ENCODE peak calls at places on chromosome 10, in ten cellular contexts. O is cardiac muscle cell, G is tibial artery, L is HCT116, J is ascending aorta, F is endodermal cell, U is IMR-90, Z is substantia nigra, C is adrenal gland, N is uterus. R is an unnamed sample.
A peak's percentile ranks its signal among the peaks of the same experiment; 100 is the strongest.

GRCh38 chr10:33566426-33566825 is 232.0 kb upstream of the NRP1 start:
- DNase-seq in O (no peak), G (no peak), L (no peak), J (no peak), F (no peak), U (no peak), Z (no peak), C (peak; percentile 17), N (no peak), R (no peak)

GRCh38 chr10:70737250-70737649 is 47.9 kb downstream of the TBATA start:
- DNase-seq in O (no peak), G (no peak), L (peak; percentile 12), J (no peak), F (no peak), U (no peak), Z (no peak), C (no peak), N (no peak), R (no peak)

GRCh38 chr10:62437696-62438095 is 63.5 kb downstream of the ZNF365 start:
- DNase-seq in O (peak; percentile 82), G (no peak), L (peak; percentile 53), J (no peak), F (no peak), U (peak; percentile 82), Z (no peak), C (no peak), N (no peak), R (no peak)

GRCh38 chr10:45008524-45009161 is 7.9 kb downstream of the ZNF22 start:
- DNase-seq in O (peak; percentile 94), G (no peak), L (peak; percentile 87), J (no peak), F (no peak), U (peak; percentile 89), Z (no peak), C (peak; percentile 65), N (no peak), R (no peak)

GRCh38 chr10:3172446-3173172 is at the start of gene PITRM1:
- DNase-seq in O (peak; percentile 100), G (peak; percentile 100), L (peak; percentile 96), J (peak; percentile 99), F (peak; percentile 100), U (peak; percentile 99), Z (peak; percentile 94), C (peak; percentile 99), N (peak; percentile 98), R (peak; percentile 95)

GRCh38 chr10:25895856-25896255 is 38.2 kb upstream of the MYO3A start:
- DNase-seq in O (no peak), G (no peak), L (no peak), J (no peak), F (no peak), U (no peak), Z (no peak), C (no peak), N (no peak), R (no peak)

GRCh38 chr10:119518176-119518575 is 24.3 kb downstream of the RGS10 start:
- DNase-seq in O (no peak), G (no peak), L (no peak), J (no peak), F (no peak), U (no peak), Z (no peak), C (no peak), N (no peak), R (no peak)

GRCh38 chr10:132492323-132493035 is 45.1 kb upstream of the INPP5A start:
- DNase-seq in O (peak; percentile 27), G (peak; percentile 55), L (no peak), J (no peak), F (peak; percentile 40), U (no peak), Z (no peak), C (no peak), N (peak; percentile 81), R (no peak)

GRCh38 chr10:68083953-68084352 is 8.9 kb upstream of the HERC4 start:
- DNase-seq in O (no peak), G (no peak), L (no peak), J (no peak), F (no peak), U (no peak), Z (no peak), C (no peak), N (no peak), R (no peak)
- H3K27ac ChIP-seq in O (no peak overlapping the region), G (no peak overlapping the region), L (no peak overlapping the region), J (no peak overlapping the region), F (no peak overlapping the region), U (no peak overlapping the region), Z (no peak overlapping the region), C (no peak overlapping the region), N (no peak overlapping the region), R (peak overlapping the region; percentile 69)

GRCh38 chr10:97760461-97761257 is 11.1 kb downstream of the SFRP5 start:
- DNase-seq in O (no peak), G (no peak), L (no peak), J (no peak), F (peak; percentile 26), U (no peak), Z (no peak), C (no peak), N (no peak), R (no peak)
- H3K27ac ChIP-seq in O (no peak overlapping the region), G (no peak overlapping the region), L (no peak overlapping the region), J (no peak overlapping the region), F (no peak overlapping the region), U (no peak overlapping the region), Z (peak overlapping the region; percentile 16), C (no peak overlapping the region), N (no peak overlapping the region), R (no peak overlapping the region)

GRCh38 chr10:73244866-73245477 is 2.1 kb downstream of the DNAJC9 start:
- DNase-seq in O (peak; percentile 37), G (no peak), L (no peak), J (no peak), F (no peak), U (no peak), Z (no peak), C (no peak), N (no peak), R (no peak)
- H3K27ac ChIP-seq in O (no peak overlapping the region), G (no peak overlapping the region), L (no peak overlapping the region), J (no peak overlapping the region), F (no peak overlapping the region), U (no peak overlapping the region), Z (no peak overlapping the region), C (no peak overlapping the region), N (no peak overlapping the region), R (no peak overlapping the region)

GRCh38 chr10:102627141-102627445 is 17.2 kb upstream of the TRIM8 start:
- DNase-seq in O (no peak), G (no peak), L (no peak), J (no peak), F (no peak), U (no peak), Z (no peak), C (no peak), N (no peak), R (no peak)
- H3K27ac ChIP-seq in O (peak overlapping the region; percentile 94), G (peak overlapping the region; percentile 90), L (peak overlapping the region; percentile 61), J (peak overlapping the region; percentile 95), F (peak overlapping the region; percentile 83), U (peak overlapping the region; percentile 98), Z (peak overlapping the region; percentile 87), C (no peak overlapping the region), N (peak overlapping the region; percentile 93), R (peak overlapping the region; percentile 86)

GRCh38 chr10:32005050-32005449 is 51.2 kb downstream of the KIF5B start:
- DNase-seq in O (peak; percentile 57), G (no peak), L (peak; percentile 43), J (peak; percentile 67), F (peak; percentile 79), U (peak; percentile 53), Z (no peak), C (peak; percentile 21), N (no peak), R (no peak)

GRCh38 chr10:32007026-32007425 is 49.2 kb downstream of the KIF5B start:
- DNase-seq in O (no peak), G (no peak), L (no peak), J (no peak), F (no peak), U (no peak), Z (no peak), C (no peak), N (no peak), R (no peak)

GRCh38 chr10:32000937-32001336 is 55.3 kb downstream of the KIF5B start:
- DNase-seq in O (peak; percentile 58), G (no peak), L (no peak), J (no peak), F (peak; percentile 60), U (peak; percentile 40), Z (no peak), C (no peak), N (no peak), R (no peak)

GRCh38 chr10:31999836-32000235 is 56.4 kb downstream of the KIF5B start:
- DNase-seq in O (no peak), G (no peak), L (no peak), J (no peak), F (no peak), U (no peak), Z (no peak), C (no peak), N (no peak), R (no peak)

DNA sequence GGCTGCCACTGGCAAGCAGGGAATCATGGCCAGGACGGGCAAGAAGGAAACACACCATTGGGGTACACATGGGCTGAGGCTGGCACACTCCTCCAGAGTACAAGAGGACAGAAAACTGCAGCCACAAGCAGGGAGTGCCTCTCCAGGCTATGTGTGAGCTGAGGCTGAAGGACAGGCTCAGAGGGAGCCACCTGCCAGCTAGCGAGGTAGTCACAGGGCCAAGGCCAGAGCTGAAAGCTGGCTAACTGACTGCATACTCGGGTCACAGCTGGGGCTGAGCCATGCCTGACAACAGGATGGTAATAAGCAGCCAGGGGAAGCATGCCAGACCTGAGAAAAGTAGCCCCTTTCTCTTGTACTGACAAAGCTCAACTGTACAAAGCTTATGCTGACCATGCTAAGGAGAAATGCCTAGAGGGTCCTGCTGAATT is 52.0 kb downstream of the KIF5B start:
- DNase-seq in O (no peak), G (no peak), L (no peak), J (no peak), F (peak; percentile 78), U (no peak), Z (peak; percentile 9), C (peak; percentile 92), N (no peak), R (no peak)
- H3K27ac ChIP-seq in O (peak overlapping the region; percentile 81), G (peak overlapping the region; percentile 24), L (no peak overlapping the region), J (no peak overlapping the region), F (peak overlapping the region; percentile 70), U (no peak overlapping the region), Z (no peak overlapping the region), C (no peak overlapping the region), N (no peak overlapping the region), R (no peak overlapping the region)

GRCh38 chr10:127398140-127398966 is 150.8 kb upstream of the NPS start:
- DNase-seq in O (peak; percentile 9), G (no peak), L (no peak), J (no peak), F (peak; percentile 67), U (peak; percentile 73), Z (no peak), C (no peak), N (no peak), R (no peak)
- H3K27ac ChIP-seq in O (no peak overlapping the region), G (no peak overlapping the region), L (no peak overlapping the region), J (no peak overlapping the region), F (no peak overlapping the region), U (no peak overlapping the region), Z (no peak overlapping the region), C (no peak overlapping the region), N (no peak overlapping the region), R (peak overlapping the region; percentile 36)

GRCh38 chr10:71835671-71836593 is 15.1 kb downstream of the PSAP start:
- DNase-seq in O (peak; percentile 96), G (peak; percentile 96), L (no peak), J (peak; percentile 93), F (no peak), U (peak; percentile 70), Z (peak; percentile 72), C (peak; percentile 92), N (peak; percentile 71), R (peak; percentile 80)
- H3K27ac ChIP-seq in O (peak overlapping the region; percentile 49), G (peak overlapping the region; percentile 85), L (no peak overlapping the region), J (peak overlapping the region; percentile 93), F (peak overlapping the region; percentile 95), U (no peak overlapping the region), Z (peak overlapping the region; percentile 92), C (no peak overlapping the region), N (peak overlapping the region; percentile 78), R (peak overlapping the region; percentile 85)

GRCh38 chr10:86377797-86378146 is 11.2 kb upstream of the GRID1 start:
- DNase-seq in O (no peak), G (peak; percentile 35), L (no peak), J (peak; percentile 48), F (no peak), U (no peak), Z (no peak), C (peak; percentile 9), N (no peak), R (no peak)
- H3K27ac ChIP-seq in O (no peak overlapping the region), G (no peak overlapping the region), L (no peak overlapping the region), J (no peak overlapping the region), F (no peak overlapping the region), U (no peak overlapping the region), Z (no peak overlapping the region), C (no peak overlapping the region), N (no peak overlapping the region), R (no peak overlapping the region)